ENCODE peak calls at places on chromosomes 12 and 14, in six cellular contexts. T is astrocyte of the spinal cord, Q is Peyer's patch, X is lung, A is ureter, Z is left cardiac atrium. F is an unnamed sample.
A peak's percentile ranks its signal among the peaks of the same experiment; 100 is the strongest.

GRCh38 chr14:89443002-89443660 is 26.1 kb upstream of the FOXN3 start:
- DNase-seq in T (peak; percentile 33), Q (no peak), X (no peak), A (no peak), Z (no peak), F (no peak)

GRCh38 chr14:96424104-96424989 is 32.4 kb downstream of the AK7 start:
- DNase-seq in T (peak; percentile 77), Q (peak; percentile 64), X (no peak), A (no peak), Z (peak; percentile 29), F (no peak)

GRCh38 chr12:109833307-109834189 is at the start of gene TRPV4:
- DNase-seq in T (peak; percentile 17), Q (no peak), X (no peak), A (no peak), Z (peak; percentile 56), F (peak; percentile 88)

GRCh38 chr12:6295187-6295811 is 15.2 kb upstream of the PLEKHG6 start:
- DNase-seq in T (peak; percentile 88), Q (peak; percentile 82), X (no peak), A (peak; percentile 74), Z (no peak), F (no peak)

GRCh38 chr12:124191024-124191359 is 103.9 kb upstream of the RFLNA start:
- DNase-seq in T (no peak), Q (no peak), X (no peak), A (no peak), Z (no peak), F (peak; percentile 69)

GRCh38 chr14:77582511-77582910 is 33.9 kb downstream of the SPTLC2 start:
- DNase-seq in T (no peak), Q (no peak), X (no peak), A (no peak), Z (no peak), F (no peak)

GRCh38 chr14:48275301-48275700 is 599.9 kb upstream of the MDGA2 start:
- DNase-seq in T (peak; percentile 1), Q (no peak), X (no peak), A (no peak), Z (no peak), F (no peak)

GRCh38 chr12:58148405-58148804 is 207.0 kb downstream of the ATP23 start:
- DNase-seq in T (peak; percentile 47), Q (no peak), X (no peak), A (peak; percentile 52), Z (no peak), F (no peak)

GRCh38 chr12:107903377-107904061 is 129.0 kb downstream of the ASCL4 start:
- DNase-seq in T (peak; percentile 5), Q (peak; percentile 74), X (peak; percentile 77), A (peak; percentile 78), Z (peak; percentile 67), F (peak; percentile 96)

GRCh38 chr14:45810152-45810872 is 557.3 kb upstream of the MIS18BP1 start:
- DNase-seq in T (no peak), Q (no peak), X (no peak), A (peak; percentile 49), Z (no peak), F (peak; percentile 49)

F was measured in endodermal cell.